ENCODE peak calls at places on chromosomes 3 and 15, in four cellular contexts. One of them, this sample, is unnamed.

GRCh38 chr3:77931272-77932009 is 891.5 kb downstream of the ROBO2 start:
- DNase-seq in activated B cell treated with CpG ODN at 0.5 μM for 24 hours: no peak
- DNase-seq in endothelial cell: no peak
- DNase-seq in lower leg skin: no peak
- DNase-seq in this sample: no peak

GRCh38 chr15:53114960-53115359 is 324.8 kb upstream of the ONECUT1 start:
- DNase-seq in activated B cell treated with CpG ODN at 0.5 μM for 24 hours: no peak
- DNase-seq in endothelial cell: no peak
- DNase-seq in lower leg skin: no peak
- DNase-seq in this sample: no peak

GRCh38 chr3:30293621-30294240 is 312.7 kb upstream of the TGFBR2 start:
- DNase-seq in activated B cell treated with CpG ODN at 0.5 μM for 24 hours: no peak
- DNase-seq in endothelial cell: no peak
- DNase-seq in lower leg skin: no peak
- DNase-seq in this sample: no peak

GRCh38 chr3:133578548-133579191 is 5.2 kb downstream of the CDV3 start:
- DNase-seq in activated B cell treated with CpG ODN at 0.5 μM for 24 hours: no peak
- DNase-seq in endothelial cell: peak
- DNase-seq in lower leg skin: no peak
- DNase-seq in this sample: no peak

GRCh38 chr3:138921316-138922292 is 25.3 kb downstream of the FOXL2 start:
- DNase-seq in activated B cell treated with CpG ODN at 0.5 μM for 24 hours: no peak
- DNase-seq in endothelial cell: no peak
- DNase-seq in lower leg skin: no peak
- DNase-seq in this sample: no peak

GRCh38 chr3:107421170-107421792 is 44.0 kb downstream of the CCDC54 start:
- DNase-seq in activated B cell treated with CpG ODN at 0.5 μM for 24 hours: no peak
- DNase-seq in endothelial cell: no peak
- DNase-seq in lower leg skin: no peak
- DNase-seq in this sample: no peak

GRCh38 chr15:69843927-69844326 is 253.8 kb downstream of the TLE3 start:
- DNase-seq in activated B cell treated with CpG ODN at 0.5 μM for 24 hours: no peak
- DNase-seq in endothelial cell: no peak
- DNase-seq in lower leg skin: no peak
- DNase-seq in this sample: no peak

GRCh38 chr15:89101302-89102191 is 13.3 kb downstream of the ABHD2 start:
- DNase-seq in activated B cell treated with CpG ODN at 0.5 μM for 24 hours: no peak
- DNase-seq in endothelial cell: no peak
- DNase-seq in lower leg skin: peak
- DNase-seq in this sample: no peak

GRCh38 chr3:70716832-70717231 is 404.4 kb upstream of the MDFIC2 start:
- DNase-seq in activated B cell treated with CpG ODN at 0.5 μM for 24 hours: no peak
- DNase-seq in endothelial cell: no peak
- DNase-seq in lower leg skin: no peak
- DNase-seq in this sample: no peak

GRCh38 chr3:43061101-43061895 is 44.6 kb downstream of the POMGNT2 start:
- DNase-seq in activated B cell treated with CpG ODN at 0.5 μM for 24 hours: no peak
- DNase-seq in endothelial cell: no peak
- DNase-seq in lower leg skin: no peak
- DNase-seq in this sample: peak

GRCh38 chr15:81516461-81516860 is 142.4 kb upstream of the TMC3 start:
- DNase-seq in activated B cell treated with CpG ODN at 0.5 μM for 24 hours: no peak
- DNase-seq in endothelial cell: no peak
- DNase-seq in lower leg skin: peak
- DNase-seq in this sample: no peak

GRCh38 chr3:186209810-186210752 is 101.2 kb upstream of the ETV5 start:
- DNase-seq in activated B cell treated with CpG ODN at 0.5 μM for 24 hours: no peak
- DNase-seq in endothelial cell: no peak
- DNase-seq in lower leg skin: peak
- DNase-seq in this sample: no peak

GRCh38 chr3:147651107-147651506 is 241.9 kb downstream of the ZIC1 start:
- DNase-seq in activated B cell treated with CpG ODN at 0.5 μM for 24 hours: no peak
- DNase-seq in endothelial cell: no peak
- DNase-seq in lower leg skin: no peak
- DNase-seq in this sample: no peak

GRCh38 chr15:23565395-23566069 is at the start of gene MKRN3:
- DNase-seq in activated B cell treated with CpG ODN at 0.5 μM for 24 hours: no peak
- DNase-seq in endothelial cell: peak
- DNase-seq in lower leg skin: no peak
- DNase-seq in this sample: no peak

GRCh38 chr15:89129123-89129815 is 41.0 kb downstream of the ABHD2 start:
- DNase-seq in activated B cell treated with CpG ODN at 0.5 μM for 24 hours: peak
- DNase-seq in endothelial cell: peak
- DNase-seq in lower leg skin: no peak
- DNase-seq in this sample: no peak

GRCh38 chr3:108292905-108293328 is 3.4 kb upstream of the HHLA2 start:
- DNase-seq in activated B cell treated with CpG ODN at 0.5 μM for 24 hours: no peak
- DNase-seq in endothelial cell: no peak
- DNase-seq in lower leg skin: no peak
- DNase-seq in this sample: no peak

GRCh38 chr15:24877174-24877573 is 77.6 kb upstream of the SNRPN start:
- DNase-seq in activated B cell treated with CpG ODN at 0.5 μM for 24 hours: no peak
- DNase-seq in endothelial cell: no peak
- DNase-seq in lower leg skin: no peak
- DNase-seq in this sample: no peak

GRCh38 chr15:88604381-88604951 is 16.7 kb upstream of the AEN start:
- DNase-seq in activated B cell treated with CpG ODN at 0.5 μM for 24 hours: no peak
- DNase-seq in endothelial cell: no peak
- DNase-seq in lower leg skin: no peak
- DNase-seq in this sample: no peak

GRCh38 chr15:61794276-61794675 is 266.0 kb downstream of the VPS13C start:
- DNase-seq in activated B cell treated with CpG ODN at 0.5 μM for 24 hours: no peak
- DNase-seq in endothelial cell: no peak
- DNase-seq in lower leg skin: no peak
- DNase-seq in this sample: no peak

GRCh38 chr3:73279-73678 is 123.3 kb upstream of the CHL1 start:
- DNase-seq in activated B cell treated with CpG ODN at 0.5 μM for 24 hours: no peak
- DNase-seq in endothelial cell: no peak
- DNase-seq in lower leg skin: no peak
- DNase-seq in this sample: no peak

GRCh38 chr15:69272139-69272538 is 26.6 kb upstream of the PAQR5 start:
- DNase-seq in activated B cell treated with CpG ODN at 0.5 μM for 24 hours: no peak
- DNase-seq in endothelial cell: no peak
- DNase-seq in lower leg skin: no peak
- DNase-seq in this sample: no peak

GRCh38 chr3:195755391-195755790 is 34.6 kb downstream of the MUC20 start:
- DNase-seq in activated B cell treated with CpG ODN at 0.5 μM for 24 hours: no peak
- DNase-seq in endothelial cell: no peak
- DNase-seq in lower leg skin: no peak
- DNase-seq in this sample: no peak

GRCh38 chr3:95923496-95924210 is 890.7 kb upstream of the EPHA6 start:
- DNase-seq in activated B cell treated with CpG ODN at 0.5 μM for 24 hours: no peak
- DNase-seq in endothelial cell: no peak
- DNase-seq in lower leg skin: peak
- DNase-seq in this sample: no peak

GRCh38 chr3:170840291-170840859 is 29.6 kb downstream of the RPL22L1 start:
- DNase-seq in activated B cell treated with CpG ODN at 0.5 μM for 24 hours: no peak
- DNase-seq in endothelial cell: no peak
- DNase-seq in lower leg skin: no peak
- DNase-seq in this sample: no peak

GRCh38 chr3:119293761-119294401 is at the start of gene ARHGAP31:
- DNase-seq in activated B cell treated with CpG ODN at 0.5 μM for 24 hours: peak
- DNase-seq in endothelial cell: peak
- DNase-seq in lower leg skin: peak
- DNase-seq in this sample: no peak

GRCh38 chr3:142022381-142022780 is 127.0 kb downstream of the TFDP2 start:
- DNase-seq in activated B cell treated with CpG ODN at 0.5 μM for 24 hours: no peak
- DNase-seq in endothelial cell: no peak
- DNase-seq in lower leg skin: no peak
- DNase-seq in this sample: no peak
- TF ChIP-seq CTCF in activated B cell treated with CpG ODN at 0.5 μM for 24 hours: no peak
- TF ChIP-seq CTCF in endothelial cell: no peak
- TF ChIP-seq CTCF in lower leg skin: no peak
- TF ChIP-seq CTCF in this sample: no peak

GRCh38 chr3:81349941-81350340 is 411.5 kb downstream of the GBE1 start:
- DNase-seq in activated B cell treated with CpG ODN at 0.5 μM for 24 hours: no peak
- DNase-seq in endothelial cell: no peak
- DNase-seq in lower leg skin: no peak
- DNase-seq in this sample: no peak

DNA sequence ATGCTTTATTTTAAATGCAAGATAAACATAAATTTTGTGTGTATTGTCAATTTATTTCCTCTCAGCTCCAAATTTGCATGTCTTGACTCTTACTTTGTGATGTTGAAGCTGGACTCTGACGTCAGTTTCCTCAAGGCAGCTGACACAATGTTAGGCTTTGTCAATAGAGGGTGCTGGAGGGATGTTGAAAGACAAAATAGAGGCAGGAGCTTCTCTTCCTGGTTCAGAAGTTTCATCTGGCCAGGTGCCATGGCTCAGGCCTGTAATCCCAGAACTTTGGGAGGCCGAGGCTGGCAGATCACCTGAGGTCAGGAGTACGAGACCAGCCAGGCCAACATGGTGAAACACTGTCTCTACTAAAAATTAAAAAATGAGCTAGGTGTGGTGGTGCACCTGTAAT is 408.6 kb downstream of the GBE1 start:
- DNase-seq in activated B cell treated with CpG ODN at 0.5 μM for 24 hours: no peak
- DNase-seq in endothelial cell: peak
- DNase-seq in lower leg skin: no peak
- DNase-seq in this sample: no peak
- TF ChIP-seq CTCF in activated B cell treated with CpG ODN at 0.5 μM for 24 hours: no peak
- TF ChIP-seq CTCF in endothelial cell: no peak
- TF ChIP-seq CTCF in lower leg skin: no peak
- TF ChIP-seq CTCF in this sample: no peak

DNA sequence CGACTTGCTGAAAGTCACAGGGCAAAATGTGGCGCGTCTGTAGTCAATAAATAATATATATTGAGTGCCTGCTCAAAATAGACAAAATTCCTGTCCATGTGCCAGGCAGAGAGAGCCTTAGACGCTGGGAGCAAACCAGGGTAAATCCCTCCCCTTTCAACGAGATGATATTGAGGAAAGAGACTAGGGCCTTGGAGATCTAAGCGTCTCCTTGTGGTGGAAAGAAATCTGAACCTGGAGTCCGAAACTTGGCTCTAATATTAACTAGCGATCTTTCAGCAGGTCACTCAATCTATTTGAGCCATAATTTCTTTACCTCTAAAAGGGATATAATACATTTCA is 348 bp upstream of the DPP8 start:
- DNase-seq in activated B cell treated with CpG ODN at 0.5 μM for 24 hours: no peak
- DNase-seq in endothelial cell: no peak
- DNase-seq in lower leg skin: no peak
- DNase-seq in this sample: no peak
- TF ChIP-seq CTCF in activated B cell treated with CpG ODN at 0.5 μM for 24 hours: no peak
- TF ChIP-seq CTCF in endothelial cell: no peak
- TF ChIP-seq CTCF in lower leg skin: no peak
- TF ChIP-seq CTCF in this sample: no peak

GRCh38 chr3:126180477-126181397 is at the start of gene ALDH1L1:
- DNase-seq in activated B cell treated with CpG ODN at 0.5 μM for 24 hours: no peak
- DNase-seq in endothelial cell: peak
- DNase-seq in lower leg skin: no peak
- DNase-seq in this sample: peak
- TF ChIP-seq CTCF in activated B cell treated with CpG ODN at 0.5 μM for 24 hours: no peak
- TF ChIP-seq CTCF in endothelial cell: no peak
- TF ChIP-seq CTCF in lower leg skin: no peak
- TF ChIP-seq CTCF in this sample: no peak

DNA sequence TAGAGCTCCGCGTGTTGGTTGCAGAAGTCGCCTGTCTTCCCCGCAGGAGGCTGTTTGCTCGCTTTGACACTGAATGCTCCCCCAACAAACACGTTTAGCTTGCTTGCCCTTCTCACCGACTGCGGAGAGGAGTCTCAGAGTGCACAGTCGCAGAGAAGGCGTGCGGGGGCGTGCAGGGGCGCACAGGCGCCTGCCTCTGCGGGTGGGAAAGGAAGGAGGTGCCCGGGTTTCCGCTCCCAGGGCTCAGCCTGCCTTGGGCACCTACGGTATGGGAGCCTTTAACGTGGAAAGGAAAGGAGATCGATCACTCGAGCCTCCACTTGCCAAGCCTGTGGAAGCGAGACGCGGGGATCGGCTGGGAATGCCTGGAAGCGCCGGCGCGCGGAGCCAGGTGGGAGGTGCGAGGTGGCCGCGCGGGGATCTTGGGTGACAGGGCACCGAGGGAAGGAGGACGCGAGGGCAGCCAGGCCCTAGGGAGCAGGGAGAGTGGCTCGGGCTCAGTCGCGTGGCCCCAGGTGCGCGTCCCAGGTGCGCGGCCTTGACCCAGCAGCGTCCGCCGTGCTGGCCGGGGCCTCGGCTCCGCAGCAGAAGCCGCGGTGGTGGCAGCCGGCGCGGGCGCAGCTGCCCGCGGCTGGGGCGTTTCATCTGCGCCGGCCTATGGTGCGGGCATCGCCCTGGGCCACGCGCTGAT is at the start of gene FAN1:
- DNase-seq in activated B cell treated with CpG ODN at 0.5 μM for 24 hours: peak
- DNase-seq in endothelial cell: peak
- DNase-seq in lower leg skin: peak
- DNase-seq in this sample: no peak
- TF ChIP-seq CTCF in activated B cell treated with CpG ODN at 0.5 μM for 24 hours: no peak
- TF ChIP-seq CTCF in endothelial cell: no peak
- TF ChIP-seq CTCF in lower leg skin: no peak
- TF ChIP-seq CTCF in this sample: no peak

GRCh38 chr15:48469271-48469670 is 138.0 kb downstream of the DUT start:
- DNase-seq in activated B cell treated with CpG ODN at 0.5 μM for 24 hours: no peak
- DNase-seq in endothelial cell: no peak
- DNase-seq in lower leg skin: no peak
- DNase-seq in this sample: no peak

GRCh38 chr15:48472756-48473155 is 141.5 kb downstream of the DUT start:
- DNase-seq in activated B cell treated with CpG ODN at 0.5 μM for 24 hours: no peak
- DNase-seq in endothelial cell: no peak
- DNase-seq in lower leg skin: no peak
- DNase-seq in this sample: no peak

GRCh38 chr15:48470096-48470495 is 138.9 kb downstream of the DUT start:
- DNase-seq in activated B cell treated with CpG ODN at 0.5 μM for 24 hours: no peak
- DNase-seq in endothelial cell: no peak
- DNase-seq in lower leg skin: no peak
- DNase-seq in this sample: no peak

GRCh38 chr15:48469681-48470080 is 138.5 kb downstream of the DUT start:
- DNase-seq in activated B cell treated with CpG ODN at 0.5 μM for 24 hours: no peak
- DNase-seq in endothelial cell: no peak
- DNase-seq in lower leg skin: no peak
- DNase-seq in this sample: no peak

GRCh38 chr15:48471073-48471472 is 139.8 kb downstream of the DUT start:
- DNase-seq in activated B cell treated with CpG ODN at 0.5 μM for 24 hours: no peak
- DNase-seq in endothelial cell: no peak
- DNase-seq in lower leg skin: no peak
- DNase-seq in this sample: no peak
- TF ChIP-seq CTCF in activated B cell treated with CpG ODN at 0.5 μM for 24 hours: no peak
- TF ChIP-seq CTCF in endothelial cell: no peak
- TF ChIP-seq CTCF in lower leg skin: no peak
- TF ChIP-seq CTCF in this sample: no peak

This sample was measured in vagina.